ENCODE peak calls at places on chromosomes 1 and 21, in seven cellular contexts. C is NCI-H1105; X is HFF-Myc; T is activated CD4-positive, alpha-beta T cell treated with anti-CD3 and anti-CD28 coated beads, Interleukin-2, amount 50 U/mL, for 48 hours; D is LHCN-M2; I is PC-3; P is EH. E is an unnamed sample.

GRCh38 chr1:204731997-204732396 is 46.5 kb upstream of the LRRN2 start:
- DNase-seq in T (no peak), D (no peak), I (no peak), P (no peak), C (no peak), X (no peak), E (no peak)

GRCh38 chr1:240232548-240232947 is 140.9 kb downstream of the FMN2 start:
- DNase-seq in D (peak; percentile 75), T (no peak), P (peak; percentile 95), X (no peak), C (no peak), I (peak; percentile 77), E (no peak)

GRCh38 chr1:224067621-224068457 is 46.1 kb upstream of the FBXO28 start:
- DNase-seq in P (peak; percentile 70), D (peak; percentile 89), T (no peak), X (no peak), I (peak; percentile 97), C (no peak), E (no peak)

GRCh38 chr1:246295968-246296367 is 211.1 kb downstream of the SMYD3 start:
- DNase-seq in C (no peak), T (no peak), P (no peak), X (no peak), D (no peak), I (no peak), E (no peak)

GRCh38 chr1:68470388-68470970 is 20.7 kb upstream of the RPE65 start:
- DNase-seq in C (no peak), P (peak; percentile 32), D (peak; percentile 29), X (no peak), T (no peak), I (peak; percentile 22), E (no peak)

GRCh38 chr1:223429313-223429731 is 36.1 kb downstream of the CCDC185 start:
- DNase-seq in X (no peak), I (no peak), T (no peak), D (no peak), P (peak; percentile 38), C (no peak), E (no peak)

GRCh38 chr21:39153373-39153772 is 29.9 kb downstream of the PSMG1 start:
- DNase-seq in P (peak; percentile 14), C (no peak), T (no peak), X (no peak), I (peak; percentile 56), D (peak; percentile 64), E (peak; percentile 62)

GRCh38 chr1:165144757-165145397 is 211.6 kb downstream of the LMX1A start:
- DNase-seq in C (peak; percentile 43), I (peak; percentile 90), X (peak; percentile 39), P (peak; percentile 63), T (peak; percentile 36), D (peak; percentile 42), E (peak; percentile 90)

GRCh38 chr1:170146861-170147260 is 1.1 kb downstream of the NTMT2 start:
- DNase-seq in I (no peak), X (no peak), T (no peak), P (no peak), C (no peak), D (peak; percentile 12), E (no peak)

GRCh38 chr1:240293706-240294105 is 202.0 kb downstream of the FMN2 start:
- DNase-seq in C (no peak), I (no peak), D (peak; percentile 45), P (peak; percentile 65), X (no peak), T (no peak), E (no peak)

E was measured in endodermal cell.